ENCODE peak calls at places on chromosomes 11 and 22, in four cellular contexts. One of them, this sample, is unnamed.

GRCh38 chr11:21414928-21415327 is 745.5 kb downstream of the NELL1 start:
- DNase-seq in K562: no peak
- DNase-seq in HL-60: no peak
- DNase-seq in HCT116: no peak
- DNase-seq in this sample: no peak

GRCh38 chr11:41921991-41922390 is 462.5 kb upstream of the LRRC4C start:
- DNase-seq in HL-60: no peak
- DNase-seq in HCT116: no peak
- DNase-seq in K562: no peak
- DNase-seq in this sample: no peak

GRCh38 chr22:42271191-42271813 is 849 bp upstream of the TCF20 start:
- DNase-seq in HCT116: no peak
- DNase-seq in HL-60: no peak
- DNase-seq in K562: no peak
- DNase-seq in this sample: no peak

GRCh38 chr11:11608783-11609232 is 13.0 kb downstream of the GALNT18 start:
- DNase-seq in HCT116: no peak
- DNase-seq in HL-60: no peak
- DNase-seq in K562: no peak
- DNase-seq in this sample: no peak

GRCh38 chr22:49182416-49182815 is 645.3 kb downstream of the BRD1 start:
- DNase-seq in HCT116: no peak
- DNase-seq in K562: no peak
- DNase-seq in HL-60: no peak
- DNase-seq in this sample: no peak

GRCh38 chr11:44507896-44508440 is 57.5 kb upstream of the CD82 start:
- DNase-seq in HCT116: no peak
- DNase-seq in HL-60: no peak
- DNase-seq in K562: no peak
- DNase-seq in this sample: no peak

GRCh38 chr11:68912254-68912653 is 8.6 kb downstream of the IGHMBP2 start:
- DNase-seq in HCT116: no peak
- DNase-seq in K562: no peak
- DNase-seq in HL-60: no peak
- DNase-seq in this sample: no peak

GRCh38 chr11:45543808-45544422 is 121.5 kb downstream of the CHST1 start:
- DNase-seq in HL-60: no peak
- DNase-seq in K562: peak; percentile 33
- DNase-seq in HCT116: no peak
- DNase-seq in this sample: no peak

GRCh38 chr22:29994027-29994715 is 86.1 kb upstream of the HORMAD2 start:
- DNase-seq in HL-60: peak; percentile 33
- DNase-seq in HCT116: no peak
- DNase-seq in K562: no peak
- DNase-seq in this sample: no peak

GRCh38 chr11:17468094-17468493 is 8.6 kb downstream of the ABCC8 start:
- DNase-seq in K562: no peak
- DNase-seq in HCT116: no peak
- DNase-seq in HL-60: no peak
- DNase-seq in this sample: no peak

GRCh38 chr11:1557904-1558831 is 13.9 kb downstream of the DUSP8 start:
- DNase-seq in K562: no peak
- DNase-seq in HL-60: no peak
- DNase-seq in HCT116: no peak
- DNase-seq in this sample: peak; percentile 52

GRCh38 chr22:24494535-24495364 is at the start of gene UPB1:
- DNase-seq in K562: no peak
- DNase-seq in HCT116: no peak
- DNase-seq in HL-60: no peak
- DNase-seq in this sample: no peak

GRCh38 chr11:70566768-70567530 is 168.6 kb downstream of the CTTN start:
- DNase-seq in HCT116: no peak
- DNase-seq in HL-60: no peak
- DNase-seq in K562: no peak
- DNase-seq in this sample: no peak

GRCh38 chr11:61885784-61886580 is 5.4 kb downstream of the FADS3 start:
- DNase-seq in HCT116: no peak
- DNase-seq in HL-60: no peak
- DNase-seq in K562: no peak
- DNase-seq in this sample: no peak

GRCh38 chr11:64060861-64061444 is 25.2 kb downstream of the FLRT1 start:
- DNase-seq in K562: peak; percentile 89
- DNase-seq in HL-60: no peak
- DNase-seq in HCT116: no peak
- DNase-seq in this sample: peak; percentile 28

GRCh38 chr11:235998-236773 is at the start of gene SIRT3:
- DNase-seq in HCT116: peak; percentile 73
- DNase-seq in K562: peak; percentile 97
- DNase-seq in HL-60: peak; percentile 73
- DNase-seq in this sample: peak; percentile 89
- TF ChIP-seq POLR2AphosphoS5 in HCT116: peak; percentile 85
- TF ChIP-seq POLR2AphosphoS5 in K562: peak; percentile 59
- TF ChIP-seq POLR2AphosphoS5 in HL-60: peak; percentile 49
- TF ChIP-seq POLR2AphosphoS5 in this sample: peak; percentile 66

GRCh38 chr11:73156686-73157085 is 14.6 kb upstream of the FCHSD2 start:
- DNase-seq in K562: no peak
- DNase-seq in HL-60: no peak
- DNase-seq in HCT116: no peak
- DNase-seq in this sample: no peak

GRCh38 chr11:73152861-73153483 is 10.9 kb upstream of the FCHSD2 start:
- DNase-seq in K562: no peak
- DNase-seq in HCT116: no peak
- DNase-seq in HL-60: no peak
- DNase-seq in this sample: peak; percentile 35

GRCh38 chr11:73152086-73152853 is 10.2 kb upstream of the FCHSD2 start:
- DNase-seq in HCT116: no peak
- DNase-seq in K562: no peak
- DNase-seq in HL-60: no peak
- DNase-seq in this sample: peak; percentile 24

GRCh38 chr11:73156114-73156513 is 14.0 kb upstream of the FCHSD2 start:
- DNase-seq in HL-60: no peak
- DNase-seq in HCT116: no peak
- DNase-seq in K562: no peak
- DNase-seq in this sample: no peak

GRCh38 chr11:73154178-73154577 is 12.1 kb upstream of the FCHSD2 start:
- DNase-seq in HL-60: peak; percentile 85
- DNase-seq in K562: no peak
- DNase-seq in HCT116: no peak
- DNase-seq in this sample: no peak
- TF ChIP-seq POLR2AphosphoS5 in HL-60: peak; percentile 97
- TF ChIP-seq POLR2AphosphoS5 in K562: no peak
- TF ChIP-seq POLR2AphosphoS5 in HCT116: no peak
- TF ChIP-seq POLR2AphosphoS5 in this sample: no peak

GRCh38 chr11:118907051-118907748 is 18.5 kb downstream of the BCL9L start:
- DNase-seq in K562: peak; percentile 81
- DNase-seq in HL-60: no peak
- DNase-seq in HCT116: no peak
- DNase-seq in this sample: peak; percentile 92
- TF ChIP-seq POLR2AphosphoS5 in K562: no peak
- TF ChIP-seq POLR2AphosphoS5 in HL-60: no peak
- TF ChIP-seq POLR2AphosphoS5 in HCT116: peak; percentile 54
- TF ChIP-seq POLR2AphosphoS5 in this sample: peak; percentile 75

GRCh38 chr11:36167073-36167472 is 122.2 kb downstream of the COMMD9 start:
- DNase-seq in K562: no peak
- DNase-seq in HCT116: no peak
- DNase-seq in HL-60: no peak
- DNase-seq in this sample: no peak

GRCh38 chr11:36162282-36162825 is 126.9 kb downstream of the COMMD9 start:
- DNase-seq in HCT116: no peak
- DNase-seq in K562: no peak
- DNase-seq in HL-60: no peak
- DNase-seq in this sample: no peak

GRCh38 chr11:36165638-36166389 is 123.4 kb downstream of the COMMD9 start:
- DNase-seq in HCT116: no peak
- DNase-seq in HL-60: no peak
- DNase-seq in K562: no peak
- DNase-seq in this sample: no peak

GRCh38 chr11:36162909-36163434 is 126.3 kb downstream of the COMMD9 start:
- DNase-seq in K562: no peak
- DNase-seq in HL-60: no peak
- DNase-seq in HCT116: no peak
- DNase-seq in this sample: no peak

DNA sequence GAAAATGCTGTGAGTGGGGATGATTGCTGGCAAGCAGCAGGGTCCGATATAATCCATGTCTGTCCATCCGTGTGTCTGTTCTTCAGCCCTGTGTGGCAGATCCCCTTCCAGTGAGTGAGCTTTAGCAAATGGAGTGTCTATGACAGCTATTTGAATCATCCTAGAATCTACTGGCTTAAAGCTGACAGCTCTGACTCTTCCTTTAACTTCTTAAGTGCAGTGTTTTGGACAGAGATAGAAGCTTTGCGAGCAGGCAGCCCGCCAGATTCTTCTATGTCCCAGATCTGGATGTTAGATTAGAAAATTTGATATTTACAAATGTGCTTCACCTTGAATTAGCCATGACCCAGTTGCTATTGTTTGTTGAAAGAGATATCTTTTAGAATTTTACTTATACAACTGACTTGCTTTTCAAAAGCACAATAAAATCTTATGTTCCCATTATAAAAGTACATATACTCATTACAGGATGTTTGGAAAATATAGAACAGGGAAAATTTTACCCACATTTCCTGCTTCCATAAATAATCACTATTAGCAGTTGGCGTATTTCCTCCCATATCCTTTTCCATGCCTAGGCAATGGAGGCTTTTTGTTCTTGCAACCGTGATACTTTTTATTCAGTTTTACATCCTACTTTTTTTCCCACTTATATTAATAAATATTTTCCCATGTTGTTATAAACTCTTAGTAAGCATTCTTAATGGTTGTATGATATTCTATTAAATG is 124.5 kb downstream of the COMMD9 start:
- DNase-seq in HL-60: no peak
- DNase-seq in K562: no peak
- DNase-seq in HCT116: no peak
- DNase-seq in this sample: no peak
- TF ChIP-seq POLR2AphosphoS5 in HL-60: no peak
- TF ChIP-seq POLR2AphosphoS5 in K562: no peak
- TF ChIP-seq POLR2AphosphoS5 in HCT116: no peak
- TF ChIP-seq POLR2AphosphoS5 in this sample: no peak

GRCh38 chr11:111748035-111748804 is 18.0 kb downstream of the PPP2R1B start:
- DNase-seq in K562: no peak
- DNase-seq in HL-60: no peak
- DNase-seq in HCT116: no peak
- DNase-seq in this sample: no peak
- TF ChIP-seq POLR2AphosphoS5 in K562: no peak
- TF ChIP-seq POLR2AphosphoS5 in HL-60: no peak
- TF ChIP-seq POLR2AphosphoS5 in HCT116: no peak
- TF ChIP-seq POLR2AphosphoS5 in this sample: no peak

This sample was measured in stomach.